ENCODE peak calls at places on chromosomes 5 and 9, in six cellular contexts. S is NCI-H1105 treated with DMSO at 0.1 percent for 48 hours; P is stimulated activated CD4-positive, alpha-beta T cell treated with anti-CD3 and anti-CD28 coated beads, TNF-alpha, amount 100 ng/mL, for 24 hours; I is NCI-H526 treated with DMSO at 0.1 percent for 48 hours; B is NCI-H82; F is stimulated activated naive CD4-positive, alpha-beta T cell. D is an unnamed sample.

GRCh38 chr5:91187032-91187431 is 196.1 kb downstream of the ARRDC3 start:
- DNase-seq in S (no peak), P (no peak), I (no peak), B (no peak), F (no peak), D (no peak)

GRCh38 chr9:97906236-97906831 is 16.0 kb downstream of the TRMO start:
- DNase-seq in S (no peak), P (no peak), I (no peak), B (no peak), F (peak), D (no peak)

GRCh38 chr9:130276121-130276520 is 10.6 kb downstream of the HMCN2 start:
- DNase-seq in S (no peak), P (no peak), I (no peak), B (no peak), F (no peak), D (no peak)

GRCh38 chr5:1227669-1228068 is 2.5 kb downstream of the SLC6A18 start:
- DNase-seq in S (no peak), P (no peak), I (peak), B (no peak), F (no peak), D (no peak)

GRCh38 chr9:68983797-68984419 is 30.0 kb downstream of the PRKACG start:
- DNase-seq in S (no peak), P (no peak), I (no peak), B (no peak), F (no peak), D (no peak)

GRCh38 chr5:66558562-66558961 is 37.6 kb upstream of the MAST4 start:
- DNase-seq in S (no peak), P (no peak), I (no peak), B (no peak), F (no peak), D (no peak)

GRCh38 chr9:81596671-81597426 is 92.5 kb downstream of the TLE1 start:
- DNase-seq in S (no peak), P (no peak), I (no peak), B (no peak), F (no peak), D (no peak)

GRCh38 chr5:107431998-107432397 is 238.7 kb downstream of the EFNA5 start:
- DNase-seq in S (no peak), P (no peak), I (no peak), B (no peak), F (no peak), D (no peak)

GRCh38 chr5:139443766-139444473 is 4.6 kb upstream of the DNAJC18 start:
- DNase-seq in S (no peak), P (no peak), I (no peak), B (peak), F (no peak), D (no peak)

GRCh38 chr9:128911529-128912035 is 9.2 kb upstream of the PHYHD1 start:
- DNase-seq in S (no peak), P (no peak), I (no peak), B (no peak), F (no peak), D (no peak)

GRCh38 chr5:147819371-147819770 is 12.1 kb downstream of the SPINK1 start:
- DNase-seq in S (no peak), P (no peak), I (peak), B (no peak), F (no peak), D (no peak)

GRCh38 chr5:36950586-36951457 is 74.3 kb downstream of the NIPBL start:
- DNase-seq in S (no peak), P (no peak), I (no peak), B (no peak), F (no peak), D (no peak)

GRCh38 chr9:113656771-113657670 is 193.5 kb downstream of the RGS3 start:
- DNase-seq in S (no peak), P (no peak), I (no peak), B (no peak), F (no peak), D (no peak)

GRCh38 chr5:180137401-180138213 is 66.0 kb upstream of the RNF130 start:
- DNase-seq in S (no peak), P (no peak), I (no peak), B (no peak), F (no peak), D (no peak)

GRCh38 chr5:143682788-143683419 is 129.1 kb upstream of the HMHB1 start:
- DNase-seq in S (peak), P (no peak), I (no peak), B (peak), F (no peak), D (no peak)

GRCh38 chr9:133049043-133049442 is 12.7 kb upstream of the CEL start:
- DNase-seq in S (no peak), P (no peak), I (no peak), B (no peak), F (no peak), D (no peak)

GRCh38 chr5:138580777-138581176 is 5.6 kb upstream of the HSPA9 start:
- DNase-seq in S (no peak), P (no peak), I (no peak), B (no peak), F (no peak), D (no peak)